ENCODE peak calls at places on chromosomes 11 and 22, in four cellular contexts. W, E, X and F are unnamed samples.

GRCh38 chr11:45331839-45332485 is 45.8 kb upstream of the SYT13 start:
- DNase-seq in W (no peak), E (no peak), X (no peak), F (no peak)

GRCh38 chr11:110598725-110599124 is 113.5 kb downstream of the ARHGAP20 start:
- DNase-seq in W (no peak), E (no peak), X (no peak), F (no peak)

GRCh38 chr11:34570584-34570983 is 50.3 kb upstream of the EHF start:
- DNase-seq in W (no peak), E (no peak), X (no peak), F (no peak)

GRCh38 chr11:6251120-6251733 is 8.4 kb upstream of the CCKBR start:
- DNase-seq in W (no peak), E (peak; percentile 77), X (peak; percentile 31), F (peak; percentile 31)

GRCh38 chr11:27237641-27238040 is 125.4 kb downstream of the CCDC34 start:
- DNase-seq in W (no peak), E (no peak), X (no peak), F (no peak)

GRCh38 chr22:26812731-26813130 is 155.3 kb downstream of the MIAT start:
- DNase-seq in W (no peak), E (no peak), X (no peak), F (no peak)

GRCh38 chr11:79512706-79513469 is 72.1 kb upstream of the TENM4 start:
- DNase-seq in W (no peak), E (no peak), X (no peak), F (no peak)

GRCh38 chr22:35140879-35141745 is 75.2 kb downstream of the ISX start:
- DNase-seq in W (no peak), E (peak; percentile 38), X (no peak), F (peak; percentile 43)

GRCh38 chr22:49749885-49750510 is 77.7 kb downstream of the BRD1 start:
- DNase-seq in W (no peak), E (no peak), X (no peak), F (no peak)

GRCh38 chr22:22213231-22213630 is 31.4 kb upstream of the VPREB1 start:
- DNase-seq in W (no peak), E (no peak), X (no peak), F (no peak)

GRCh38 chr11:86500500-86501170 is 125.9 kb downstream of the CCDC81 start:
- DNase-seq in W (no peak), E (peak; percentile 29), X (no peak), F (no peak)

GRCh38 chr22:46373838-46374662 is 38.5 kb downstream of the TRMU start:
- DNase-seq in W (peak; percentile 48), E (no peak), X (no peak), F (peak; percentile 60)

GRCh38 chr22:42202669-42203068 is 67.8 kb downstream of the TCF20 start:
- DNase-seq in W (no peak), E (no peak), X (peak; percentile 14), F (no peak)

GRCh38 chr11:66419825-66420224 is 1.0 kb upstream of the NPAS4 start:
- DNase-seq in W (no peak), E (no peak), X (no peak), F (no peak)
- TF ChIP-seq SPI1 in W (no peak), E (no peak), X (no peak), F (no peak)

GRCh38 chr11:2320591-2321310 is 18.9 kb downstream of the TSPAN32 start:
- DNase-seq in W (no peak), E (no peak), X (no peak), F (no peak)

GRCh38 chr11:2321311-2321683 is 19.5 kb downstream of the TSPAN32 start:
- DNase-seq in W (no peak), E (no peak), X (no peak), F (no peak)

GRCh38 chr11:2318123-2318522 is 16.3 kb downstream of the TSPAN32 start:
- DNase-seq in W (no peak), E (no peak), X (no peak), F (no peak)

GRCh38 chr11:2318707-2319106 is 16.9 kb downstream of the TSPAN32 start:
- DNase-seq in W (no peak), E (no peak), X (no peak), F (no peak)

DNA sequence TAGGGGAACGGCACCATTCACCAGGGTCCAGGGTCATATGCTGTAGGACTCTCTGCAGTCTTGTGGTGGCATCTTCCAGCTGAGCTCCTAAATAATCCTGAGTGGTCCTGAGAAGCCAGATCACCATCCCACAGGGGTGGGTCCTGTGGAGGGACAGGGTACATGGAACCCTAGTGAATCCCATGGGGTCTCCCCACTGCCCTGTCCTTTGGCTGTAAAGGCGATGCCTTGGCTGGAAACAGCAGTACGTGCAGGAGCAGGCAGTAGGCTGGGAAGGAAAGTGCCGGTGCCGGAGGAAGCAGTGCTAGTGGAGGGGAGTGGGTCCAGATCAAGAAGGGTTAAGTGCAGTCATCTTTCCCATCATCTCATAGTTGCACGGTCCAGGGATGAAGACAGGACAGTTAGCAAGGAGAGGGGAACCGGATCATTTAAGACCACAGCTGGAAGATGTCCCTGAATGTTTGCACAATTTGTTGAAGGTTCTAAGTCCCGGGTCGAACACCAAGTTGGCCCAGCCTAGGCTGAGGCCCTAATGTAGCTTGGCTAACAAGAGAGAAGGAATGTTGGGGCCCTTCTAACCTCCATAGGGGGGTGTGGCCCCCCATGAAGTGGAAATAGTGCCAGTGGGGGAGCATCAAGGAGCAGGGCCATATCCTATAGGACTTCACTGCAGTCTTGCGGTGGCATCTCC is 18.1 kb downstream of the TSPAN32 start:
- DNase-seq in W (no peak), E (no peak), X (no peak), F (no peak)
- TF ChIP-seq SPI1 in W (no peak), E (no peak), X (no peak), F (no peak)

GRCh38 chr11:126139541-126140091 is 71.8 kb downstream of the RPUSD4 start:
- DNase-seq in W (no peak), E (no peak), X (no peak), F (no peak)
- TF ChIP-seq SPI1 in W (no peak), E (no peak), X (no peak), F (no peak)

GRCh38 chr11:70278994-70279393 is 8.5 kb downstream of the PPFIA1 start:
- DNase-seq in W (no peak), E (no peak), X (no peak), F (no peak)
- TF ChIP-seq SPI1 in W (no peak), E (no peak), X (no peak), F (no peak)